ENCODE peak calls at places on chromosome 6, in eight cellular contexts. One of them, this sample, is unnamed.
A peak's percentile ranks its signal among the peaks of the same experiment; 100 is the strongest.

GRCh38 chr6:46821348-46821992 is 28.3 kb downstream of the MEP1A start:
- DNase-seq in left ventricle myocardium inferior: no peak
- DNase-seq in stimulated activated CD4-positive, alpha-beta T cell treated with anti-CD3 and anti-CD28 coated beads, Interleukin-4, amount 100 ng/mL, for 48 hours: no peak
- DNase-seq in DMS 273 treated with DMSO at 0.1 percent for 48 hours: no peak
- DNase-seq in activated T-helper 1 cell treated with anti-CD3 and anti-CD28 coated beads, Interleukin-2, amount 50 U/mL, for 16 hours: no peak
- DNase-seq in AG09309: no peak
- DNase-seq in heart left ventricle: no peak
- DNase-seq in uterus: no peak
- DNase-seq in this sample: no peak

GRCh38 chr6:35024601-35025054 is 116.5 kb downstream of the TCP11 start:
- DNase-seq in left ventricle myocardium inferior: peak; percentile 58
- DNase-seq in stimulated activated CD4-positive, alpha-beta T cell treated with anti-CD3 and anti-CD28 coated beads, Interleukin-4, amount 100 ng/mL, for 48 hours: no peak
- DNase-seq in activated T-helper 1 cell treated with anti-CD3 and anti-CD28 coated beads, Interleukin-2, amount 50 U/mL, for 16 hours: no peak
- DNase-seq in heart left ventricle: peak; percentile 75
- DNase-seq in AG09309: no peak
- DNase-seq in uterus: no peak
- DNase-seq in DMS 273 treated with DMSO at 0.1 percent for 48 hours: no peak
- DNase-seq in this sample: no peak

GRCh38 chr6:150238294-150238693 is 95.5 kb downstream of the PPP1R14C start:
- DNase-seq in uterus: no peak
- DNase-seq in DMS 273 treated with DMSO at 0.1 percent for 48 hours: peak; percentile 90
- DNase-seq in left ventricle myocardium inferior: peak; percentile 47
- DNase-seq in heart left ventricle: peak; percentile 81
- DNase-seq in AG09309: no peak
- DNase-seq in activated T-helper 1 cell treated with anti-CD3 and anti-CD28 coated beads, Interleukin-2, amount 50 U/mL, for 16 hours: no peak
- DNase-seq in stimulated activated CD4-positive, alpha-beta T cell treated with anti-CD3 and anti-CD28 coated beads, Interleukin-4, amount 100 ng/mL, for 48 hours: no peak
- DNase-seq in this sample: no peak

GRCh38 chr6:132659082-132659481 is at the start of gene TAAR1:
- DNase-seq in heart left ventricle: no peak
- DNase-seq in uterus: no peak
- DNase-seq in AG09309: no peak
- DNase-seq in left ventricle myocardium inferior: no peak
- DNase-seq in DMS 273 treated with DMSO at 0.1 percent for 48 hours: no peak
- DNase-seq in stimulated activated CD4-positive, alpha-beta T cell treated with anti-CD3 and anti-CD28 coated beads, Interleukin-4, amount 100 ng/mL, for 48 hours: no peak
- DNase-seq in activated T-helper 1 cell treated with anti-CD3 and anti-CD28 coated beads, Interleukin-2, amount 50 U/mL, for 16 hours: no peak
- DNase-seq in this sample: no peak

GRCh38 chr6:125095501-125096301 is 57.9 kb upstream of the TPD52L1 start:
- DNase-seq in stimulated activated CD4-positive, alpha-beta T cell treated with anti-CD3 and anti-CD28 coated beads, Interleukin-4, amount 100 ng/mL, for 48 hours: no peak
- DNase-seq in AG09309: no peak
- DNase-seq in activated T-helper 1 cell treated with anti-CD3 and anti-CD28 coated beads, Interleukin-2, amount 50 U/mL, for 16 hours: no peak
- DNase-seq in heart left ventricle: no peak
- DNase-seq in left ventricle myocardium inferior: no peak
- DNase-seq in DMS 273 treated with DMSO at 0.1 percent for 48 hours: no peak
- DNase-seq in uterus: no peak
- DNase-seq in this sample: no peak

GRCh38 chr6:30447237-30447636 is 42.1 kb upstream of the HLA-E start:
- DNase-seq in stimulated activated CD4-positive, alpha-beta T cell treated with anti-CD3 and anti-CD28 coated beads, Interleukin-4, amount 100 ng/mL, for 48 hours: no peak
- DNase-seq in heart left ventricle: no peak
- DNase-seq in activated T-helper 1 cell treated with anti-CD3 and anti-CD28 coated beads, Interleukin-2, amount 50 U/mL, for 16 hours: no peak
- DNase-seq in AG09309: no peak
- DNase-seq in DMS 273 treated with DMSO at 0.1 percent for 48 hours: no peak
- DNase-seq in uterus: no peak
- DNase-seq in left ventricle myocardium inferior: no peak
- DNase-seq in this sample: no peak

GRCh38 chr6:118719351-118720124 is 68.1 kb upstream of the CEP85L start:
- DNase-seq in AG09309: no peak
- DNase-seq in uterus: no peak
- DNase-seq in left ventricle myocardium inferior: no peak
- DNase-seq in heart left ventricle: no peak
- DNase-seq in activated T-helper 1 cell treated with anti-CD3 and anti-CD28 coated beads, Interleukin-2, amount 50 U/mL, for 16 hours: no peak
- DNase-seq in stimulated activated CD4-positive, alpha-beta T cell treated with anti-CD3 and anti-CD28 coated beads, Interleukin-4, amount 100 ng/mL, for 48 hours: no peak
- DNase-seq in DMS 273 treated with DMSO at 0.1 percent for 48 hours: no peak
- DNase-seq in this sample: no peak

GRCh38 chr6:116152620-116153019 is 26.7 kb upstream of the COL10A1 start:
- DNase-seq in left ventricle myocardium inferior: no peak
- DNase-seq in activated T-helper 1 cell treated with anti-CD3 and anti-CD28 coated beads, Interleukin-2, amount 50 U/mL, for 16 hours: no peak
- DNase-seq in stimulated activated CD4-positive, alpha-beta T cell treated with anti-CD3 and anti-CD28 coated beads, Interleukin-4, amount 100 ng/mL, for 48 hours: no peak
- DNase-seq in uterus: no peak
- DNase-seq in heart left ventricle: no peak
- DNase-seq in AG09309: no peak
- DNase-seq in DMS 273 treated with DMSO at 0.1 percent for 48 hours: no peak
- DNase-seq in this sample: no peak

GRCh38 chr6:44068607-44069296 is 58.5 kb downstream of the MRPL14 start:
- DNase-seq in stimulated activated CD4-positive, alpha-beta T cell treated with anti-CD3 and anti-CD28 coated beads, Interleukin-4, amount 100 ng/mL, for 48 hours: no peak
- DNase-seq in AG09309: no peak
- DNase-seq in activated T-helper 1 cell treated with anti-CD3 and anti-CD28 coated beads, Interleukin-2, amount 50 U/mL, for 16 hours: no peak
- DNase-seq in heart left ventricle: no peak
- DNase-seq in uterus: no peak
- DNase-seq in DMS 273 treated with DMSO at 0.1 percent for 48 hours: no peak
- DNase-seq in left ventricle myocardium inferior: no peak
- DNase-seq in this sample: no peak

GRCh38 chr6:156917213-156917612 is 140.0 kb downstream of the ARID1B start:
- DNase-seq in uterus: no peak
- DNase-seq in activated T-helper 1 cell treated with anti-CD3 and anti-CD28 coated beads, Interleukin-2, amount 50 U/mL, for 16 hours: no peak
- DNase-seq in stimulated activated CD4-positive, alpha-beta T cell treated with anti-CD3 and anti-CD28 coated beads, Interleukin-4, amount 100 ng/mL, for 48 hours: no peak
- DNase-seq in left ventricle myocardium inferior: no peak
- DNase-seq in DMS 273 treated with DMSO at 0.1 percent for 48 hours: no peak
- DNase-seq in AG09309: no peak
- DNase-seq in heart left ventricle: no peak
- DNase-seq in this sample: no peak

GRCh38 chr6:40247516-40248115 is 313.4 kb upstream of the MOCS1 start:
- DNase-seq in DMS 273 treated with DMSO at 0.1 percent for 48 hours: no peak
- DNase-seq in uterus: no peak
- DNase-seq in stimulated activated CD4-positive, alpha-beta T cell treated with anti-CD3 and anti-CD28 coated beads, Interleukin-4, amount 100 ng/mL, for 48 hours: no peak
- DNase-seq in left ventricle myocardium inferior: no peak
- DNase-seq in heart left ventricle: no peak
- DNase-seq in AG09309: no peak
- DNase-seq in activated T-helper 1 cell treated with anti-CD3 and anti-CD28 coated beads, Interleukin-2, amount 50 U/mL, for 16 hours: no peak
- DNase-seq in this sample: no peak

GRCh38 chr6:149032599-149033405 is 284.7 kb upstream of the TAB2 start:
- DNase-seq in stimulated activated CD4-positive, alpha-beta T cell treated with anti-CD3 and anti-CD28 coated beads, Interleukin-4, amount 100 ng/mL, for 48 hours: peak; percentile 71
- DNase-seq in uterus: peak; percentile 64
- DNase-seq in DMS 273 treated with DMSO at 0.1 percent for 48 hours: no peak
- DNase-seq in left ventricle myocardium inferior: no peak
- DNase-seq in AG09309: peak; percentile 93
- DNase-seq in activated T-helper 1 cell treated with anti-CD3 and anti-CD28 coated beads, Interleukin-2, amount 50 U/mL, for 16 hours: peak; percentile 48
- DNase-seq in heart left ventricle: no peak
- DNase-seq in this sample: no peak

GRCh38 chr6:74369556-74369993 is 673.6 kb downstream of the CD109 start:
- DNase-seq in left ventricle myocardium inferior: no peak
- DNase-seq in stimulated activated CD4-positive, alpha-beta T cell treated with anti-CD3 and anti-CD28 coated beads, Interleukin-4, amount 100 ng/mL, for 48 hours: no peak
- DNase-seq in uterus: no peak
- DNase-seq in AG09309: peak; percentile 58
- DNase-seq in heart left ventricle: no peak
- DNase-seq in activated T-helper 1 cell treated with anti-CD3 and anti-CD28 coated beads, Interleukin-2, amount 50 U/mL, for 16 hours: no peak
- DNase-seq in DMS 273 treated with DMSO at 0.1 percent for 48 hours: no peak
- DNase-seq in this sample: no peak

GRCh38 chr6:35202066-35202546 is 11.7 kb upstream of the SCUBE3 start:
- DNase-seq in activated T-helper 1 cell treated with anti-CD3 and anti-CD28 coated beads, Interleukin-2, amount 50 U/mL, for 16 hours: no peak
- DNase-seq in uterus: no peak
- DNase-seq in left ventricle myocardium inferior: peak; percentile 30
- DNase-seq in AG09309: no peak
- DNase-seq in heart left ventricle: peak; percentile 63
- DNase-seq in stimulated activated CD4-positive, alpha-beta T cell treated with anti-CD3 and anti-CD28 coated beads, Interleukin-4, amount 100 ng/mL, for 48 hours: no peak
- DNase-seq in DMS 273 treated with DMSO at 0.1 percent for 48 hours: no peak
- DNase-seq in this sample: no peak

This sample was measured in tibial artery.